ENCODE peak calls at places on chromosomes 11 and 22, in six cellular contexts. K is breast epithelium, F is OCI-LY7, Y is cardiac fibroblast, V is epithelial cell of esophagus, X is bronchial epithelial cell. H is an unnamed sample.

GRCh38 chr11:34203377-34203801 is 98.0 kb downstream of the NAT10 start:
- DNase-seq in V (no peak), F (peak), K (no peak), Y (no peak), X (no peak), H (no peak)

GRCh38 chr11:84780689-84781293 is 846.4 kb downstream of the DLG2 start:
- DNase-seq in F (peak), Y (peak), X (peak), V (peak), K (no peak), H (peak)

GRCh38 chr11:94938399-94939055 is 34.8 kb downstream of the CWC15 start:
- DNase-seq in X (no peak), V (no peak), K (peak), F (no peak), Y (peak), H (peak)

GRCh38 chr11:334264-335033 is 13.8 kb upstream of the IFITM3 start:
- DNase-seq in K (no peak), F (no peak), Y (peak), V (no peak), X (no peak), H (peak)

GRCh38 chr11:103494491-103494890 is 385.3 kb downstream of the DYNC2H1 start:
- DNase-seq in X (no peak), F (no peak), K (no peak), V (peak), Y (peak), H (no peak)

GRCh38 chr11:70411713-70412452 is 13.6 kb downstream of the CTTN start:
- DNase-seq in F (no peak), V (no peak), X (no peak), Y (no peak), K (no peak), H (no peak)

GRCh38 chr22:42180349-42180842 is 49.8 kb upstream of the CYP2D6 start:
- DNase-seq in F (no peak), V (peak), Y (no peak), X (no peak), K (peak), H (no peak)

GRCh38 chr11:118212781-118213565 is 11.8 kb downstream of the JAML start:
- DNase-seq in X (no peak), K (no peak), F (no peak), V (no peak), Y (no peak), H (no peak)

GRCh38 chr22:29600846-29601245 is 2.6 kb upstream of the NF2 start:
- DNase-seq in K (no peak), F (no peak), V (no peak), Y (no peak), X (no peak), H (no peak)

GRCh38 chr22:40552070-40552469 is 84.4 kb downstream of the MRTFA start:
- DNase-seq in V (no peak), X (no peak), F (no peak), Y (peak), K (no peak), H (no peak)

GRCh38 chr22:41762980-41763779 is 37.3 kb upstream of the CCDC134 start:
- DNase-seq in F (peak), X (peak), Y (peak), V (peak), K (no peak), H (peak)

GRCh38 chr11:6568191-6568918 is 35.1 kb downstream of the RRP8 start:
- DNase-seq in F (no peak), Y (peak), X (peak), V (peak), K (no peak), H (peak)
- TF ChIP-seq CTCF in F (peak), Y (no peak), X (no peak), V (no peak), K (no peak), H (peak)

DNA sequence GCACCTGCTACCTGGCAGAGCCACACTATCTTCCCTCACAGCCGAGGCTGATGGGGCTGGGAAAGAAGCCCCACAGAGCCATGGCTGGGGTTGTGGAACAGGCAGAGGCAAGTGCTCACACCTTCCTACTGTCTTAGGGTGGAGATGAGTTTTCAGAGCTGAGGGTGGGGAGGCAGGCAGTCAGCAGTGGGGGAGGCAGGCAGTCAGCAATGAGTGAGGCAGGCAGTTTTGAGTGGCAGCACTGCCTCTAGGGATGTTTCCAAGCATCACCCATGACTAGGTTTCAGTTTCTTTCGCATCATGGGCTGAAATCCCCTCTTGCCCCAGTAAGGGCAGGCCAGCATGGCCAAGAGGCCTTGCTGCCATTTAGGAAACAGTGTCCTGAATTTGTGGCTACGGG is 41.6 kb upstream of the NTM start:
- DNase-seq in F (no peak), K (no peak), V (no peak), X (no peak), Y (no peak), H (no peak)
- H3K4me3 ChIP-seq in F (no peak), K (no peak), V (no peak), X (no peak), Y (no peak), H (no peak)

GRCh38 chr11:122754553-122755322 is 83.6 kb upstream of the CRTAM start:
- DNase-seq in V (no peak), X (no peak), F (peak), K (no peak), Y (no peak), H (peak)
- TF ChIP-seq CTCF in V (peak), X (peak), F (peak), K (no peak), Y (peak), H (peak)

DNA sequence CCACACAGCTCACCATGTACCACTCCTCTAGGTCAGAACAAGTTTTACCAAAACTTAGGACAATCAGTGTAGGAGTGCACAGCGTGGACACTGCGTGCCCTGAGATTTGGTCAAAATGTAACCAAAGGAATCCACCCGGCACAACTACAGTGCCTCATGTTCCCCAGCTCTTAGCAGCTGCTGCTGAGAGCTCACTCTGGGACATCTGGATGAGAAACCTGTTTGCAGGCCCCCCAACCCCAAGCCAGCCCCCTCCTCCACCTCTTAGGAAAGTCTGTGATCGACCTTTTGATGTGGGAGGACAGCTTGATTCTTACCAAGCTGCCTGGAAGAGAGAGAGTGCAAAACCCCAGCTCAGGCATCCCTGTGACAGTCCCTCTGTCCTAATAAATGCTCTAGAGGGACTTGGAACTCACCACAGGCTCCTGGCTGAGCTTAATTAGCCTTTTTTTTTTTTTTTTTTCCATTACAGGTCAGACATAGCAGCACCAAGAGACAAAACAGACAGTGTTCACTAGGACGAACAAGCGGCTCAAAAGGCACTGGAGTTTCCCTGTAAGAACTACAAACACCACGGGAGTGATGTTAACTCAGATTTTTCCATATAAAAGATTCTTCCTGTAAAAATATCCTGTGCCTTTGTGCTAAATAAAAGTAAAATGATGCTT is 101.2 kb upstream of the AKIP1 start:
- DNase-seq in K (no peak), F (no peak), Y (no peak), V (no peak), X (no peak), H (no peak)
- H3K4me3 ChIP-seq in K (peak), F (no peak), Y (peak), V (peak), X (peak), H (peak)

GRCh38 chr11:46293616-46294015 is 16.2 kb downstream of the CREB3L1 start:
- DNase-seq in K (no peak), Y (peak), V (peak), F (no peak), X (peak), H (peak)
- TF ChIP-seq CTCF in K (no peak), Y (no peak), V (no peak), F (no peak), X (no peak), H (no peak)

DNA sequence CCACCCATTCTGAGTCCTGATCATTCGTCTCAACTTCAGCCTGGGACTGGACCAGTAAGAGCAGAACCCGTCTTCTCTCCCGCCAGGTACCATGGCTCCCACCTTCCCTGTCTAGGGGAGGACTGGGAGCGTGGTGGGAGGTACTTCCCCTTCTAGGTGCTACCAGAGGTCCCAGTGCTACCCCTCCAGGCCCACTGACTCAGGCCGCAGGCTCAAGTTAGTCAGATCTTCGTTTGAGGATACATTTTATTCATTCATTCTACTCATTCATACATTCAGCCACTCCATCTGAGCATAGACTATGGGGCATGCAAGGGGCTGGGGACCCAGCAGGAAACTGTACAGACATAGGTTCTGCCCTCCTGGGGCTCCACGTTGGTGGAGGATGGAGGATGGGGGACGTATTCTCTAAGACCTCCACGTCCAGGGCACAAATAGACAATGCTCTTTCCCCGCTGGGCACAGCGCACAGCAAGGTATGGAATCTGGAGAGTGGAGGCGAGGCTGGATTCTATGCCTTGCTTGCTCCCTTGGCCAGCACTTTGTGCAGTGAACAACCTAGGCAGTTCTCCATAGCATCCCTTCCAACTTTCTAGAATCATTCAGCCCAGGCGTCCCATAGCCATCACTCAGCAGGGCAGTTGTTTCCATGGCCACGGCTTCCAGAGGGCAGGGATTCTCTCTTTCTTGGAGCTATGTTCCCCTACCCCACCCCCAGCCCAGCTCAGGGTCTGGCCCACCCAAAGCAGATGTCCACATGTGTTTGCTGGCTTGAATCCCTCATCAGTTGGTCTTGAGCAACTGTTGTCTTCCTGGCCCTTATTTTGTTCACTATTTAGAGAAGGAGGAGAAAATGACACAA is 1.1 kb upstream of the RAB3IL1 start:
- DNase-seq in X (no peak), V (no peak), F (no peak), K (peak), Y (peak), H (no peak)
- H3K4me3 ChIP-seq in X (no peak), V (no peak), F (no peak), K (peak), Y (peak), H (no peak)

GRCh38 chr22:30823015-30823370 is 128.3 kb downstream of the OSBP2 start:
- DNase-seq in K (no peak), F (no peak), V (peak), X (no peak), Y (no peak), H (peak)
- TF ChIP-seq CTCF in K (no peak), F (no peak), V (peak), X (no peak), Y (peak), H (peak)

GRCh38 chr11:73047773-73048371 is 94.2 kb downstream of the FCHSD2 start:
- DNase-seq in K (no peak), X (peak), F (peak), Y (no peak), V (no peak), H (peak)
- H3K4me3 ChIP-seq in K (no peak), X (no peak), F (peak), Y (no peak), V (no peak), H (no peak)

GRCh38 chr11:18013790-18014507 is 1.1 kb upstream of the SERGEF start:
- DNase-seq in K (no peak), X (no peak), F (peak), V (peak), Y (peak), H (peak)

GRCh38 chr11:18011633-18012313 is 1.1 kb downstream of the SERGEF start:
- DNase-seq in X (no peak), V (no peak), Y (peak), K (no peak), F (no peak), H (no peak)

GRCh38 chr11:18014876-18015275 is 2.0 kb upstream of the SERGEF start:
- DNase-seq in Y (no peak), K (no peak), X (no peak), V (no peak), F (no peak), H (no peak)

GRCh38 chr11:18012314-18012905 is 437 bp downstream of the SERGEF start:
- DNase-seq in F (peak), X (peak), K (no peak), Y (peak), V (peak), H (peak)

DNA sequence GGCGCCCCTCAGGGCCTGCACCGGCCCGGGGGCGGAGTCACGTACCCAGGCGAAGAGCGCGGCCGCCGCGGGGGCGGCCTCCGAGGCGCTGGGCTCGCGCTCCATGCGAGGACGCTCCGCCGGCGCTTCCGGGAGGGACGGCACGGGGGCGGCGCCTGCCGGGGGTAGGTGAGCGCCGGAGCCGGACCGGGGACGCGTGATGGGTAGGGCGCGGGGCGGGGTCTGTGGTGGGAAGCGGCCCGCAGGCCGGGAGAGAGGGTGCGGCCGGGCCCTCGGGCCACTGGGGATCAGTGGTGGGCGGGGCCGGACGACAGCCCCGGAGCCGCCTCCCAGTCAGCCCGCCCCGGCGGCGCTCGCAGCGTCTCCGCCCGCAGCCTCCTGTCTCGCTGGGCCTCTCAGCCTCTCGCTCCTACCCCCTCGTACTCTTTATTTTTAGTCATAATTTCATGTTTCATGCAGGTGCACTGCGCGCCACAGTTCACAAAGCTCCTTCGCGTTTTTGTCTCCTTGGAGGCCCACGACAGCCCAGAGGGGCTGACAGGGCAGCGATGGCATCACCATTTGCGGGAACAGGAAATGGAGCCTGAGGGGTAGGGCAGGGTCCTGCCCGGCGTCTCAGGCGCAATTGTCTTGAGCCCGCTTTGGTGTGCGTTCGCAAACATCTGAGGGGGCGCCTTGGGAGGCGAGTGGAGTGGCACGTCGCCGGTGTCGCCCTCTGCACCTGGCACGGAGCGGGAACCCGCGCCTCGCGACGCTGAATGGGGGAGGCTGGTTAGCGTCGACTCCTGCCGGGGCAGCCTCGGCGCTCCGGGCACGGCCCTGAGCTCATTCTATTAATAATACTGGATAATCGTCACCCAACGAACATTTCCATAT is at the start of gene SERGEF:
- DNase-seq in F (peak), K (peak), Y (peak), X (peak), V (peak), H (peak)
- TF ChIP-seq CTCF in F (no peak), K (no peak), Y (no peak), X (no peak), V (no peak), H (no peak)

GRCh38 chr11:121024989-121025388 is 1.1 kb downstream of the TBCEL start:
- DNase-seq in X (peak), K (no peak), V (peak), F (no peak), Y (peak), H (peak)
- H3K4me3 ChIP-seq in X (no peak), K (peak), V (peak), F (peak), Y (peak), H (peak)